ENCODE peak calls at places on chromosomes 6 and 20, in seven cellular contexts. One of them, this sample, is unnamed.

GRCh38 chr6:155080876-155081845 is 86.0 kb downstream of the TIAM2 start:
- DNase-seq in brain microvascular endothelial cell: no peak
- DNase-seq in lower leg skin: no peak
- DNase-seq in hepatocyte: no peak
- DNase-seq in GM12864: no peak
- DNase-seq in OCI-LY7: no peak
- DNase-seq in spleen: no peak
- DNase-seq in this sample: no peak

GRCh38 chr20:8049321-8049720 is 29.8 kb upstream of the TMX4 start:
- DNase-seq in hepatocyte: no peak
- DNase-seq in lower leg skin: no peak
- DNase-seq in GM12864: no peak
- DNase-seq in brain microvascular endothelial cell: no peak
- DNase-seq in spleen: no peak
- DNase-seq in OCI-LY7: no peak
- DNase-seq in this sample: no peak

GRCh38 chr6:12403946-12404647 is 113.9 kb downstream of the EDN1 start:
- DNase-seq in OCI-LY7: no peak
- DNase-seq in spleen: no peak
- DNase-seq in brain microvascular endothelial cell: no peak
- DNase-seq in lower leg skin: no peak
- DNase-seq in hepatocyte: no peak
- DNase-seq in GM12864: no peak
- DNase-seq in this sample: no peak

GRCh38 chr6:121645100-121645745 is 209.8 kb downstream of the GJA1 start:
- DNase-seq in lower leg skin: no peak
- DNase-seq in brain microvascular endothelial cell: peak; percentile 63
- DNase-seq in hepatocyte: no peak
- DNase-seq in GM12864: no peak
- DNase-seq in spleen: no peak
- DNase-seq in OCI-LY7: no peak
- DNase-seq in this sample: peak; percentile 55

GRCh38 chr6:119612176-119612870 is 262.8 kb upstream of the MAN1A1 start:
- DNase-seq in lower leg skin: no peak
- DNase-seq in brain microvascular endothelial cell: no peak
- DNase-seq in hepatocyte: no peak
- DNase-seq in OCI-LY7: no peak
- DNase-seq in spleen: no peak
- DNase-seq in GM12864: no peak
- DNase-seq in this sample: no peak

GRCh38 chr6:1609662-1610496 is at the start of gene FOXC1:
- DNase-seq in brain microvascular endothelial cell: peak; percentile 85
- DNase-seq in spleen: peak; percentile 91
- DNase-seq in lower leg skin: peak; percentile 96
- DNase-seq in OCI-LY7: no peak
- DNase-seq in hepatocyte: peak; percentile 86
- DNase-seq in GM12864: peak; percentile 22
- DNase-seq in this sample: peak; percentile 49

GRCh38 chr6:41228616-41229015 is 467 bp downstream of the TREML4 start:
- DNase-seq in brain microvascular endothelial cell: no peak
- DNase-seq in spleen: no peak
- DNase-seq in lower leg skin: no peak
- DNase-seq in GM12864: no peak
- DNase-seq in OCI-LY7: no peak
- DNase-seq in hepatocyte: no peak
- DNase-seq in this sample: no peak

GRCh38 chr20:8060977-8061376 is 41.4 kb upstream of the TMX4 start:
- DNase-seq in OCI-LY7: no peak
- DNase-seq in lower leg skin: no peak
- DNase-seq in GM12864: no peak
- DNase-seq in hepatocyte: no peak
- DNase-seq in brain microvascular endothelial cell: no peak
- DNase-seq in spleen: no peak
- DNase-seq in this sample: no peak

GRCh38 chr6:125989631-125990030 is 3.3 kb downstream of the TRMT11 start:
- DNase-seq in lower leg skin: no peak
- DNase-seq in GM12864: no peak
- DNase-seq in hepatocyte: no peak
- DNase-seq in spleen: no peak
- DNase-seq in brain microvascular endothelial cell: no peak
- DNase-seq in OCI-LY7: no peak
- DNase-seq in this sample: no peak

GRCh38 chr6:106199998-106200397 is 113.9 kb downstream of the PRDM1 start:
- DNase-seq in OCI-LY7: no peak
- DNase-seq in spleen: no peak
- DNase-seq in hepatocyte: no peak
- DNase-seq in GM12864: no peak
- DNase-seq in brain microvascular endothelial cell: peak; percentile 58
- DNase-seq in lower leg skin: no peak
- DNase-seq in this sample: no peak

GRCh38 chr6:67680297-67680932 is 954.7 kb upstream of the ADGRB3 start:
- DNase-seq in brain microvascular endothelial cell: peak; percentile 51
- DNase-seq in OCI-LY7: no peak
- DNase-seq in lower leg skin: no peak
- DNase-seq in GM12864: no peak
- DNase-seq in hepatocyte: no peak
- DNase-seq in spleen: no peak
- DNase-seq in this sample: no peak

GRCh38 chr6:4776967-4777925 is 1.0 kb downstream of the CDYL start:
- DNase-seq in brain microvascular endothelial cell: peak; percentile 17
- DNase-seq in OCI-LY7: peak; percentile 72
- DNase-seq in GM12864: no peak
- DNase-seq in hepatocyte: peak; percentile 36
- DNase-seq in lower leg skin: no peak
- DNase-seq in spleen: no peak
- DNase-seq in this sample: peak; percentile 57

GRCh38 chr6:686528-686927 is 6.4 kb downstream of the EXOC2 start:
- DNase-seq in hepatocyte: peak; percentile 50
- DNase-seq in lower leg skin: no peak
- DNase-seq in OCI-LY7: no peak
- DNase-seq in spleen: no peak
- DNase-seq in GM12864: no peak
- DNase-seq in brain microvascular endothelial cell: no peak
- DNase-seq in this sample: no peak

GRCh38 chr6:81031429-81031828 is 721.1 kb downstream of the TENT5A start:
- DNase-seq in spleen: no peak
- DNase-seq in brain microvascular endothelial cell: no peak
- DNase-seq in GM12864: no peak
- DNase-seq in OCI-LY7: no peak
- DNase-seq in lower leg skin: no peak
- DNase-seq in hepatocyte: no peak
- DNase-seq in this sample: no peak

GRCh38 chr6:80771941-80772340 is 665.5 kb downstream of the BCKDHB start:
- DNase-seq in spleen: no peak
- DNase-seq in OCI-LY7: no peak
- DNase-seq in GM12864: no peak
- DNase-seq in brain microvascular endothelial cell: peak; percentile 58
- DNase-seq in lower leg skin: no peak
- DNase-seq in hepatocyte: peak; percentile 44
- DNase-seq in this sample: no peak

GRCh38 chr6:31651602-31652191 is 764 bp downstream of the BAG6 start:
- DNase-seq in spleen: no peak
- DNase-seq in lower leg skin: peak; percentile 96
- DNase-seq in brain microvascular endothelial cell: peak; percentile 79
- DNase-seq in GM12864: no peak
- DNase-seq in OCI-LY7: no peak
- DNase-seq in hepatocyte: peak; percentile 90
- DNase-seq in this sample: peak; percentile 79

GRCh38 chr20:53708129-53708968 is 114.7 kb upstream of the ZNF217 start:
- DNase-seq in OCI-LY7: peak; percentile 38
- DNase-seq in spleen: no peak
- DNase-seq in hepatocyte: peak; percentile 28
- DNase-seq in lower leg skin: no peak
- DNase-seq in GM12864: peak; percentile 61
- DNase-seq in brain microvascular endothelial cell: peak; percentile 29
- DNase-seq in this sample: peak; percentile 75

GRCh38 chr6:74912234-74912633 is 293.6 kb downstream of the COL12A1 start:
- DNase-seq in spleen: no peak
- DNase-seq in lower leg skin: no peak
- DNase-seq in GM12864: no peak
- DNase-seq in hepatocyte: no peak
- DNase-seq in OCI-LY7: no peak
- DNase-seq in brain microvascular endothelial cell: no peak
- DNase-seq in this sample: no peak

GRCh38 chr6:133671376-133671775 is 217.5 kb upstream of the TCF21 start:
- DNase-seq in spleen: no peak
- DNase-seq in lower leg skin: no peak
- DNase-seq in GM12864: no peak
- DNase-seq in brain microvascular endothelial cell: no peak
- DNase-seq in hepatocyte: no peak
- DNase-seq in OCI-LY7: no peak
- DNase-seq in this sample: no peak

GRCh38 chr6:89776583-89777233 is 42.9 kb downstream of the MDN1 start:
- DNase-seq in hepatocyte: no peak
- DNase-seq in lower leg skin: no peak
- DNase-seq in OCI-LY7: no peak
- DNase-seq in brain microvascular endothelial cell: no peak
- DNase-seq in GM12864: no peak
- DNase-seq in spleen: no peak
- DNase-seq in this sample: no peak
- TF ChIP-seq CTCF in hepatocyte: no peak
- TF ChIP-seq CTCF in lower leg skin: no peak
- TF ChIP-seq CTCF in OCI-LY7: no peak
- TF ChIP-seq CTCF in brain microvascular endothelial cell: no peak
- TF ChIP-seq CTCF in GM12864: no peak
- TF ChIP-seq CTCF in spleen: no peak
- TF ChIP-seq CTCF in this sample: no peak

DNA sequence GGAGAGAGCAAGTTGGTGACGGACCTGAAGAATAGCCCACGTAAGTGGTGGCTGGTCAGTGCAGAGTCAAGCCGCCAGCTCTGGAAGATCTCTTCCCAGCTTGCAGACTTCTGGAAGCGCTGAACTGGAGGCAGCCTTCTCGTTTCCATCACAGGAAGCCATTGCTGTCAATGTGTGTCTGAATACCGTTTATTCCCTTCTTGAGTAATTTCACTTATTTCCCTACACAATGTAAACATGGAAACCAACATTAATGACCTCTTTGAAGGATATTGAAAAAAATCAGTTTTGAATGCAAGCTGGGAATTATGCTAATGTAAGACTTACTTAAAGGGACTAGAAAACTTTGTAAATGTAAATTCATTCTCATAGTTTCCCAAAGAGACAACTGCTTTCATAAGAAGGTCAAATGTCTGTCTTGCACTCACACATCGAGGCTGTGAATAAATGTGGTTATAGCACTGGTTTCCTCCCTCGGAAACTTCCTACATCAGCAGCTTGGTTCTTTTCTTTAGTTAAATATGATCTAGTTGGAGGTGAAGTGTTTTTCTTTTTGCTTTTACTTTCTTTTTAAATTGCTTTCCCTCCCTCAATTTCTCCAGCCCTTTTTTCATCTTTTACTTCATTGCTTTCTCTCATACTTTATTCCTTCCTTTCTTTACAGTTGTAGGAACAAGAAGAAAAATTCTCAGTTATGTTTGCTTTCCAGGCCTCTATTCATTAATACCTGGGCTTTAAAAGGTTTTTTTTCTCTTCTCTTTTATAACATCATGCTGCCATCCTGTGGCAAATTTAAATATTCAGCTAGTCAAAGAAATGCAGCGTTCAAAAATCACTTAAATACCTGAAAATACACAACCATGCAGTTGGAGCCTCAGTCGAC is 108.2 kb downstream of the TNFAIP3 start:
- DNase-seq in OCI-LY7: peak; percentile 62
- DNase-seq in spleen: no peak
- DNase-seq in hepatocyte: peak; percentile 18
- DNase-seq in GM12864: no peak
- DNase-seq in brain microvascular endothelial cell: no peak
- DNase-seq in lower leg skin: no peak
- DNase-seq in this sample: peak; percentile 64
- TF ChIP-seq CTCF in OCI-LY7: peak; percentile 84
- TF ChIP-seq CTCF in spleen: peak; percentile 35
- TF ChIP-seq CTCF in hepatocyte: peak; percentile 56
- TF ChIP-seq CTCF in GM12864: peak; percentile 15
- TF ChIP-seq CTCF in brain microvascular endothelial cell: no peak
- TF ChIP-seq CTCF in lower leg skin: no peak
- TF ChIP-seq CTCF in this sample: peak; percentile 82

GRCh38 chr20:24451992-24452391 is 17.4 kb upstream of the SYNDIG1 start:
- DNase-seq in brain microvascular endothelial cell: no peak
- DNase-seq in spleen: no peak
- DNase-seq in lower leg skin: peak; percentile 78
- DNase-seq in GM12864: no peak
- DNase-seq in OCI-LY7: no peak
- DNase-seq in hepatocyte: no peak
- DNase-seq in this sample: no peak

GRCh38 chr20:24450646-24451376 is 18.6 kb upstream of the SYNDIG1 start:
- DNase-seq in lower leg skin: peak; percentile 66
- DNase-seq in brain microvascular endothelial cell: no peak
- DNase-seq in spleen: no peak
- DNase-seq in hepatocyte: no peak
- DNase-seq in OCI-LY7: no peak
- DNase-seq in GM12864: no peak
- DNase-seq in this sample: no peak

GRCh38 chr20:24451428-24451827 is 18.0 kb upstream of the SYNDIG1 start:
- DNase-seq in lower leg skin: peak; percentile 37
- DNase-seq in brain microvascular endothelial cell: no peak
- DNase-seq in spleen: no peak
- DNase-seq in hepatocyte: no peak
- DNase-seq in OCI-LY7: no peak
- DNase-seq in GM12864: no peak
- DNase-seq in this sample: no peak

GRCh38 chr20:24453917-24454316 is 15.5 kb upstream of the SYNDIG1 start:
- DNase-seq in GM12864: no peak
- DNase-seq in spleen: no peak
- DNase-seq in lower leg skin: no peak
- DNase-seq in brain microvascular endothelial cell: no peak
- DNase-seq in OCI-LY7: no peak
- DNase-seq in hepatocyte: no peak
- DNase-seq in this sample: no peak

GRCh38 chr20:24452498-24453133 is 16.8 kb upstream of the SYNDIG1 start:
- DNase-seq in spleen: no peak
- DNase-seq in brain microvascular endothelial cell: no peak
- DNase-seq in hepatocyte: no peak
- DNase-seq in OCI-LY7: no peak
- DNase-seq in lower leg skin: peak; percentile 60
- DNase-seq in GM12864: no peak
- DNase-seq in this sample: no peak
- TF ChIP-seq CTCF in spleen: no peak
- TF ChIP-seq CTCF in brain microvascular endothelial cell: peak; percentile 2
- TF ChIP-seq CTCF in hepatocyte: no peak
- TF ChIP-seq CTCF in OCI-LY7: no peak
- TF ChIP-seq CTCF in lower leg skin: no peak
- TF ChIP-seq CTCF in GM12864: no peak
- TF ChIP-seq CTCF in this sample: no peak

DNA sequence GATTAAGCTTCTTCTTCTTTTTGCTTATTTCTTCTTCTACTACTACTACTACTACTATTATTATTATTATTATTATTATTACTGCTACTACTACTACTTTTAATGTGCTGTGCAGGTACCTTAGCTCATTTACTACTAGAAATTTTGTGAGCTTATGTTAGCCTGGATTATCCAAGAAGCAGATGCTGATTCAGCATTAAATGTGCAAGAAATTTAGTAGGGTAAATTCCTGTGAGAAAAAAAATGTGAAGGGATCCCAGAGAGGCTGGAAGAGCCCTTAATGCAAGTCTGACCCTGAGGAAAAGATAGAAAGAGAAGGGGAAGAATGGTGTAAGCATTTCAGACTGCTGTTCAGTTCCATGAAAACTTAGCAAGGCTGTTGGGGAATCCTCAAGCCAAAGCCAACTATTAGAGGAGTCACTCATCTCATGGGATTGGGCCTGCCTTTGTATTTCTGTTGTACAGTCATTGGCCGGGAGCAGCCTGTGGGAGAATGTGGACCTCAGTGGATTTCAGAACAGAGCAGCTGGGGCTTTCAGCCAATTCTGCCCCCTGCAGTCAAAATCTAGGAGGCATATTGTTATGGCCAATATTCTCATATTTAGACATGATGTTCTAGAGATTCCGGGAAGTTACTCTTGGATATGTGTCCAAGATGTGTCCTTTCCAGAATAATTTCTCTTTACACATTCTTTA is 37.2 kb upstream of the TSPYL1 start:
- DNase-seq in OCI-LY7: no peak
- DNase-seq in GM12864: no peak
- DNase-seq in lower leg skin: no peak
- DNase-seq in hepatocyte: no peak
- DNase-seq in spleen: no peak
- DNase-seq in brain microvascular endothelial cell: no peak
- DNase-seq in this sample: no peak
- TF ChIP-seq CTCF in OCI-LY7: peak; percentile 36
- TF ChIP-seq CTCF in GM12864: no peak
- TF ChIP-seq CTCF in lower leg skin: no peak
- TF ChIP-seq CTCF in hepatocyte: no peak
- TF ChIP-seq CTCF in spleen: no peak
- TF ChIP-seq CTCF in brain microvascular endothelial cell: peak; percentile 18
- TF ChIP-seq CTCF in this sample: no peak